ENCODE peak calls at places on chromosomes 1 and 21, in ten cellular contexts. G, K, V, C, O, X, T, B, J and A are unnamed samples.

GRCh38 chr1:226349801-226350503 is 41.0 kb upstream of the LIN9 start:
- DNase-seq in O (no peak), V (no peak), K (no peak), J (no peak), T (peak; percentile 50), C (no peak), G (peak; percentile 31), X (no peak), B (no peak), A (no peak)

GRCh38 chr1:89692601-89693503 is 59.9 kb downstream of the LRRC8C start:
- DNase-seq in K (no peak), B (no peak), V (no peak), X (peak; percentile 61), T (no peak), O (no peak), C (no peak), J (no peak), G (no peak), A (no peak)

GRCh38 chr1:162165528-162165927 is 96.0 kb downstream of the NOS1AP start:
- DNase-seq in B (no peak), T (no peak), X (no peak), O (no peak), K (no peak), C (no peak), J (no peak), G (no peak), V (no peak), A (no peak)

GRCh38 chr21:15826147-15826780 is 96.5 kb downstream of the USP25 start:
- DNase-seq in O (no peak), V (peak; percentile 16), X (peak; percentile 16), G (no peak), C (peak; percentile 49), J (no peak), T (no peak), K (no peak), B (peak; percentile 17), A (no peak)

GRCh38 chr1:224168859-224169380 is 14.1 kb upstream of the DEGS1 start:
- DNase-seq in T (no peak), X (peak; percentile 59), O (no peak), V (peak; percentile 40), C (no peak), J (no peak), G (no peak), B (peak; percentile 38), K (peak; percentile 56), A (no peak)

GRCh38 chr1:245079021-245079609 is 75.7 kb upstream of the KIF26B start:
- DNase-seq in T (no peak), B (no peak), V (no peak), G (no peak), K (no peak), O (no peak), C (no peak), X (no peak), J (no peak), A (no peak)

GRCh38 chr1:192826791-192827477 is 18.1 kb downstream of the RGS2 start:
- DNase-seq in T (no peak), K (no peak), V (no peak), O (no peak), B (no peak), G (no peak), X (no peak), C (no peak), J (no peak), A (no peak)

GRCh38 chr1:54325705-54326461 is 80.3 kb downstream of the SSBP3 start:
- DNase-seq in K (no peak), J (no peak), G (no peak), B (no peak), C (no peak), T (no peak), X (peak; percentile 38), O (no peak), V (no peak), A (no peak)

GRCh38 chr1:6378096-6378746 is 15.3 kb downstream of the ACOT7 start:
- DNase-seq in V (no peak), X (no peak), K (no peak), J (no peak), C (peak; percentile 49), O (no peak), B (no peak), T (no peak), G (no peak), A (no peak)